ENCODE peak calls at places on chromosome 4, in eight cellular contexts. D is A549, T is MM.1S, B is brain microvascular endothelial cell, Q is psoas muscle, Y is testis, E is body of pancreas, S is left ventricle myocardium inferior. Z is an unnamed sample.

GRCh38 chr4:80878218-80878617 is 152.3 kb upstream of the BMP3 start:
- DNase-seq in T (no peak), Q (no peak), B (no peak), D (no peak), S (no peak), E (no peak), Y (no peak), Z (no peak)

GRCh38 chr4:40307627-40308497 is 27.3 kb upstream of the CHRNA9 start:
- DNase-seq in Y (no peak), B (no peak), T (peak; percentile 93), D (no peak), Q (no peak), E (no peak), S (peak; percentile 18), Z (no peak)

GRCh38 chr4:37693450-37694190 is 7.4 kb upstream of the RELL1 start:
- DNase-seq in E (no peak), Y (no peak), T (no peak), S (no peak), B (peak; percentile 94), D (peak; percentile 10), Q (no peak), Z (peak; percentile 50)

GRCh38 chr4:94490437-94490836 is 38.7 kb downstream of the PDLIM5 start:
- DNase-seq in T (no peak), Q (no peak), B (no peak), S (no peak), Y (no peak), E (no peak), D (no peak), Z (no peak)

GRCh38 chr4:82761249-82761648 is 37.3 kb downstream of the SCD5 start:
- DNase-seq in D (no peak), Y (no peak), Q (no peak), T (no peak), S (no peak), B (no peak), E (no peak), Z (no peak)

GRCh38 chr4:7665321-7665720 is 230.6 kb upstream of the PSAPL1 start:
- DNase-seq in S (no peak), Q (no peak), Y (no peak), B (no peak), D (no peak), T (no peak), E (no peak), Z (no peak)

GRCh38 chr4:61911313-61911756 is 711.2 kb downstream of the ADGRL3 start:
- DNase-seq in D (no peak), S (no peak), E (no peak), Y (no peak), Q (no peak), B (no peak), T (no peak), Z (no peak)

GRCh38 chr4:128354205-128354821 is 66.7 kb upstream of the PGRMC2 start:
- DNase-seq in E (peak; percentile 74), B (peak; percentile 78), Q (no peak), T (no peak), S (no peak), D (peak; percentile 17), Y (no peak), Z (no peak)

GRCh38 chr4:73423184-73423583 is 12.8 kb upstream of the AFP start:
- DNase-seq in Q (no peak), E (no peak), Y (no peak), T (no peak), D (no peak), B (no peak), S (no peak), Z (no peak)

GRCh38 chr4:47145630-47146029 is 114.3 kb downstream of the GABRB1 start:
- DNase-seq in E (no peak), D (no peak), Y (peak; percentile 23), T (peak; percentile 87), Q (no peak), S (no peak), B (peak; percentile 94), Z (no peak)

GRCh38 chr4:8703857-8704495 is 111.4 kb downstream of the CPZ start:
- DNase-seq in S (no peak), D (no peak), E (no peak), Y (peak; percentile 5), Q (peak; percentile 31), T (no peak), B (no peak), Z (no peak)

GRCh38 chr4:173524218-173525117 is 5.6 kb downstream of the HAND2 start:
- DNase-seq in T (no peak), B (no peak), Q (no peak), Y (no peak), S (no peak), E (no peak), D (no peak), Z (no peak)

GRCh38 chr4:147408189-147408588 is 72.7 kb upstream of the EDNRA start:
- DNase-seq in Y (peak; percentile 17), D (no peak), S (no peak), Q (no peak), B (no peak), T (no peak), E (no peak), Z (no peak)

GRCh38 chr4:170004656-170005250 is 21.4 kb downstream of the MFAP3L start:
- DNase-seq in Q (no peak), T (no peak), E (no peak), S (no peak), B (no peak), D (no peak), Y (no peak), Z (no peak)
- H3K27ac ChIP-seq in Q (no peak overlapping the region), T (no peak overlapping the region), E (no peak overlapping the region), S (no peak overlapping the region), B (no peak overlapping the region), D (no peak overlapping the region), Y (no peak overlapping the region), Z (no peak overlapping the region)

GRCh38 chr4:58435871-58436270 is 1325.7 kb upstream of the IGFBP7 start:
- DNase-seq in Y (no peak), Q (no peak), D (no peak), E (no peak), T (no peak), B (no peak), S (no peak), Z (no peak)
- H3K27ac ChIP-seq in Y (no peak overlapping the region), Q (no peak overlapping the region), D (no peak overlapping the region), E (no peak overlapping the region), T (no peak overlapping the region), B (no peak overlapping the region), S (no peak overlapping the region), Z (no peak overlapping the region)

DNA sequence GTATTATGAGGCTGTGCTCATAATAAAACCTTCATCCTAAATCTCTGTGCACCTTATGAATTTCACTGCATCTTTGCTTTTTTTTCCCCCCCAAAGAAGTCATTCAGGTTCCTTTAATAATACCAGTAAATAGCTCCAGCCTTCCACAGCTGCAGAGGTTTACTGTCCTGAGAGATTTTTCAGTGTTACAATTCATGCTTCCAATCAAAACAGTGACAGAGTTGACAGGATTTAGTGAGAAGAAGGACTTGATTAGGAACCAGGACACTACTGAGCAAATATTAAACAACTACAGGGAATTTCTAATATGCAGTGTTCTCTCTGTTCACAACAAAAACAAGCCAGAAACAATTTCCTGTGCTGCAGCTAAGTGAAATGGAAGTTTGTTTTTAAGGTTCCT is 149.1 kb downstream of the RASL11B start:
- DNase-seq in E (no peak), D (no peak), S (no peak), B (no peak), T (no peak), Y (no peak), Q (no peak), Z (no peak)
- H3K27ac ChIP-seq in E (peak overlapping the region; percentile 2), D (no peak overlapping the region), S (peak overlapping the region; percentile 78), B (no peak overlapping the region), T (no peak overlapping the region), Y (peak overlapping the region; percentile 73), Q (no peak overlapping the region), Z (no peak overlapping the region)

DNA sequence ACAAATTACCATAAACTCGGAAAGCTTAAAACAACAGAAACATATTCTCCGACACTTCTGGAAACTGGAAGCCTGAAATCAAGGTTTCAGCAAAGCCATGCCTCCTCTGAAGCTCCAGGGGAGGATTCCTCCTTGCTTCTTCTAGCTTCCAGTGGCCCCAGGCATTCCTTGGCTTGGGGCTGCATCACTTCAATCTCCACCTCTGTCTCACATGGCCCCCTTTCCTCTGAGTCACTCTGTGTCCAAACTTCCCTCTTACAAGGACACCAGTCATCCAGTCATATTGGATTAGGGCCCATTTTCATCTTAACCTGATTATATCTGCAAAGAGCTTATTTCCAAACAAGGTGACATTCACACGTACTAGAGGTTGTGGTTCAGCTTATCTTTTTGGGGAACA is 17.3 kb downstream of the PARM1 start:
- DNase-seq in Q (no peak), E (no peak), T (no peak), Y (no peak), D (no peak), B (no peak), S (no peak), Z (no peak)
- H3K27ac ChIP-seq in Q (no peak overlapping the region), E (no peak overlapping the region), T (no peak overlapping the region), Y (peak overlapping the region; percentile 40), D (no peak overlapping the region), B (no peak overlapping the region), S (no peak overlapping the region), Z (no peak overlapping the region)

GRCh38 chr4:183906486-183906735 is 1.3 kb downstream of the STOX2 start:
- DNase-seq in D (no peak), Y (no peak), S (no peak), B (no peak), T (no peak), E (no peak), Q (no peak), Z (no peak)
- H3K27ac ChIP-seq in D (no peak overlapping the region), Y (no peak overlapping the region), S (peak overlapping the region; percentile 92), B (no peak overlapping the region), T (no peak overlapping the region), E (no peak overlapping the region), Q (no peak overlapping the region), Z (no peak overlapping the region)

GRCh38 chr4:30865676-30866075 is 145.5 kb downstream of the PCDH7 start:
- DNase-seq in D (no peak), B (no peak), T (no peak), S (no peak), Q (no peak), E (no peak), Y (no peak), Z (no peak)

GRCh38 chr4:30867427-30867826 is 147.3 kb downstream of the PCDH7 start:
- DNase-seq in Q (no peak), E (no peak), Y (no peak), S (no peak), T (no peak), B (no peak), D (no peak), Z (no peak)

GRCh38 chr4:30866444-30866843 is 146.3 kb downstream of the PCDH7 start:
- DNase-seq in E (no peak), D (no peak), B (no peak), Y (no peak), T (no peak), Q (no peak), S (no peak), Z (no peak)

GRCh38 chr4:30868257-30868656 is 148.1 kb downstream of the PCDH7 start:
- DNase-seq in T (no peak), S (no peak), B (no peak), Y (no peak), Q (no peak), E (no peak), D (no peak), Z (no peak)

DNA sequence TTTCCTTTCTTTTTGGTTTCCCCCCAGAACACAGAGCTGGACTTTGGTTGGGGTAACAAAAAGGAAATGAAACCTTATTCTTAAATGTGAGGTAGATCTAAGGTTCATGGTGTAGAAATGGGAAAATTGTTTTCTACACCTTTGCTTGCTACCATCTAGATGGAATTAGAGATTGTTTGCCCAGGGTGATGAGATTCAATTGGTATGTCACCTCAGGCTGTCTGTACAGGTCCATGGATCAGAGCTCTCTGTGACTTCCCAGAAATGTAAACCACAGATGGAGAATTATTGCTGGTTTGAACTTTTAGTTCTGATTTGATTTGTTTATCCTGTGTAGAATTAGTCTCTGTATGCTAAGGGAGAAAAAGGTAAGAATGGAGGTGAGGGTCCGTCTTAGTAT is 146.7 kb downstream of the PCDH7 start:
- DNase-seq in B (no peak), E (no peak), Y (no peak), S (no peak), Q (no peak), T (peak; percentile 6), D (no peak), Z (peak; percentile 18)
- H3K27ac ChIP-seq in B (no peak overlapping the region), E (no peak overlapping the region), Y (no peak overlapping the region), S (no peak overlapping the region), Q (no peak overlapping the region), T (peak overlapping the region; percentile 3), D (no peak overlapping the region), Z (peak overlapping the region; percentile 59)

Z was measured in epithelial cell of prostate.